ENCODE peak calls at places on chromosomes 7 and 10, in nine cellular contexts. R is lower lobe of right lung; V is activated CD4-positive, alpha-beta T cell treated with anti-CD3 and anti-CD28 coated beads for 4 hours; O is RWPE1; D is GM20000; L is stimulated activated CD8-positive, alpha-beta memory T cell treated with anti-CD3 and anti-CD28 coated beads, Interleukin-2, amount 100 ng/mL, for 1 hour; S is A549; M is GM23338; G is brain microvascular endothelial cell. T is an unnamed sample.

GRCh38 chr7:127252736-127253288 is at the start of gene GRM8:
- DNase-seq in R (peak), V (peak), O (peak), D (peak), L (no peak), S (peak), M (peak), G (peak), T (no peak)

GRCh38 chr7:31056775-31057346 is 4.8 kb downstream of the ADCYAP1R1 start:
- DNase-seq in R (no peak), V (no peak), O (no peak), D (no peak), L (no peak), S (no peak), M (peak), G (no peak), T (no peak)

GRCh38 chr10:30026578-30026977 is 32.8 kb downstream of the JCAD start:
- DNase-seq in R (no peak), V (no peak), O (no peak), D (no peak), L (no peak), S (no peak), M (no peak), G (no peak), T (no peak)

GRCh38 chr7:138120140-138120827 is 44.0 kb downstream of the AKR1D1 start:
- DNase-seq in R (no peak), V (no peak), O (no peak), D (no peak), L (no peak), S (no peak), M (no peak), G (no peak), T (no peak)

GRCh38 chr10:104589431-104589830 is 51.7 kb upstream of the SORCS3 start:
- DNase-seq in R (no peak), V (no peak), O (no peak), D (no peak), L (no peak), S (no peak), M (no peak), G (no peak), T (no peak)

GRCh38 chr7:25944777-25945176 is 207.2 kb upstream of the NFE2L3 start:
- DNase-seq in R (no peak), V (no peak), O (no peak), D (no peak), L (no peak), S (no peak), M (peak), G (no peak), T (no peak)

GRCh38 chr7:138698281-138698680 is 2.9 kb downstream of the SVOPL start:
- DNase-seq in R (no peak), V (no peak), O (no peak), D (no peak), L (no peak), S (no peak), M (no peak), G (no peak), T (no peak)

GRCh38 chr10:18666810-18667209 is 7.6 kb downstream of the ARL5B start:
- DNase-seq in R (no peak), V (no peak), O (peak), D (no peak), L (no peak), S (no peak), M (peak), G (no peak), T (no peak)

GRCh38 chr10:14396441-14397048 is 65.8 kb upstream of the FRMD4A start:
- DNase-seq in R (no peak), V (no peak), O (no peak), D (no peak), L (no peak), S (no peak), M (peak), G (peak), T (no peak)